ENCODE peak calls at places on chromosomes 6 and 20, in nine cellular contexts. C is H9, K is activated B cell treated with CpG ODN at 0.5 μM for 24 hours, S is brain microvascular endothelial cell, P is prostate gland, I is Calu3, L is B cell, Y is OCI-LY7, R is tibial nerve. D is an unnamed sample.

GRCh38 chr20:22180244-22180643 is 404.1 kb downstream of the FOXA2 start:
- DNase-seq in C (peak), K (no peak), S (no peak), P (no peak), I (no peak), L (no peak), Y (peak), R (no peak), D (no peak)

GRCh38 chr6:92737983-92738382 is 681.4 kb downstream of the EPHA7 start:
- DNase-seq in C (no peak), K (no peak), S (no peak), P (no peak), I (no peak), L (no peak), Y (no peak), R (no peak), D (no peak)

GRCh38 chr20:15882553-15882952 is 690.7 kb downstream of the KIF16B start:
- DNase-seq in C (no peak), K (no peak), S (peak), P (no peak), I (no peak), L (no peak), Y (no peak), R (no peak), D (peak)

GRCh38 chr6:64988148-64988547 is 718.9 kb downstream of the EYS start:
- DNase-seq in C (no peak), K (no peak), S (peak), P (no peak), I (no peak), L (no peak), Y (no peak), R (no peak), D (no peak)

GRCh38 chr6:44049163-44049988 is 77.9 kb downstream of the MRPL14 start:
- DNase-seq in C (no peak), K (no peak), S (no peak), P (peak), I (no peak), L (no peak), Y (no peak), R (no peak), D (no peak)

GRCh38 chr20:13525225-13525940 is 113.3 kb downstream of the TASP1 start:
- DNase-seq in C (no peak), K (no peak), S (peak), P (no peak), I (peak), L (no peak), Y (no peak), R (peak), D (peak)

GRCh38 chr6:28982476-28983266 is 22.4 kb downstream of the ZNF311 start:
- DNase-seq in C (no peak), K (no peak), S (peak), P (peak), I (peak), L (no peak), Y (no peak), R (peak), D (no peak)

GRCh38 chr6:10033223-10033829 is 381.5 kb downstream of the TFAP2A start:
- DNase-seq in C (no peak), K (no peak), S (no peak), P (no peak), I (peak), L (no peak), Y (no peak), R (no peak), D (peak)

GRCh38 chr20:47326718-47327137 is 29.8 kb downstream of the ZMYND8 start:
- DNase-seq in C (no peak), K (no peak), S (peak), P (no peak), I (no peak), L (no peak), Y (no peak), R (no peak), D (no peak)

GRCh38 chr6:166725571-166725970 is 98.5 kb upstream of the RPS6KA2 start:
- DNase-seq in C (no peak), K (no peak), S (no peak), P (no peak), I (no peak), L (no peak), Y (no peak), R (no peak), D (no peak)

GRCh38 chr6:53246924-53247323 is 98.3 kb upstream of the GCM1 start:
- DNase-seq in C (no peak), K (no peak), S (no peak), P (no peak), I (no peak), L (no peak), Y (peak), R (no peak), D (no peak)

GRCh38 chr6:31143148-31143547 is 4.3 kb upstream of the PSORS1C2 start:
- DNase-seq in C (peak), K (no peak), S (peak), P (no peak), I (no peak), L (no peak), Y (no peak), R (peak), D (no peak)

GRCh38 chr6:90131614-90132423 is 164.8 kb downstream of the BACH2 start:
- DNase-seq in C (no peak), K (no peak), S (no peak), P (no peak), I (no peak), L (no peak), Y (no peak), R (peak), D (peak)

DNA sequence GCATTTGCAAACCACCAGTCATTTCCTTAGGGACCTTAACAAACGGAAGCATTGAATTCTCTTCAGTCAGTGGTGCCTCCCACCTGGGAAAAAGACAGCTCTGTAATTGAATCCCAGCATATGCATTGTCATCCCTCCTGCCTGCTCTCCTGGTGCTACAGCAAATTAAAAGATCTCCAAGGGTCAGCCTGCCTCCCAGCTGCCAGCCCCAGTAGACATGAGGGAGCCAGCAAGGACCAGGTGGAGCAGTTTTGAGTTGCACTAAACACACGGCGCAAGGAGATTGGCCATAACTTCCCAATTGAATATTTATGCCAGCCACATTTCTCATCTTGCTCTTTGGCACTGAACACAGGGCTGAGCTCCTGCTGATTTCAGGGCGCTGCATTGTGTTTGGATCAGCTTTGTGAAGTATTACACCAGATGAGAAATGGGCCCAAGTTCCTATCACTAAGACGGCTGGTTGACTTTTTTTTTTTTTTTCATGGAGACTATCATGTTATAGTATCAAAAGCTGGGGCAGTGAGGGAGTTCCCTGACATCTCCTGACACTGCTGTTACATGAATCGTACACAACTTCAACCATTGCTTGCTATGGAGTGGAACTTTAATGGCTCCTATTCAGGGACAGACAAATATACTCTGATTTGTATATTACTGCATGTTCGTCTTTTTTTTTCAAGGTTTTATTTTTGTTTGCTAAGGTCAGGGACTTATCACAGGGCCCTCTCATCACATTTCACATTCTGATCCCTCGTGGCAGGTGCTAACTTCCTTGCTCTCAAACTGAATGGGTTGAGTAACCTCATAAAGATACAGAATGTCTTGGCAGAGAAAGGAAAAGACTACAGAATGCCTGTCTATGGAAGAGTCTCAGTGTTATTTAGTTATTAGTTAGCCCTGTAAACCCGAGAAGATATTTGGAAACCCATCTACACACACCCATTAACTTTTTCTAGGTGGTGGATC is 191.1 kb downstream of the EYA4 start:
- DNase-seq in C (peak), K (no peak), S (no peak), P (no peak), I (no peak), L (no peak), Y (no peak), R (no peak), D (no peak)
- TF ChIP-seq CTCF in C (no peak), K (no peak), S (no peak), P (no peak), I (no peak), L (no peak), Y (no peak), R (no peak), D (no peak)

GRCh38 chr20:45629496-45630100 is at the start of gene WFDC10A:
- DNase-seq in C (peak), K (no peak), S (peak), P (no peak), I (peak), L (peak), Y (peak), R (peak), D (no peak)
- TF ChIP-seq CTCF in C (peak), K (peak), S (peak), P (no peak), I (peak), L (peak), Y (peak), R (peak), D (peak)

GRCh38 chr6:125273965-125274364 is 27.8 kb downstream of the HDDC2 start:
- DNase-seq in C (no peak), K (no peak), S (peak), P (no peak), I (peak), L (no peak), Y (no peak), R (no peak), D (no peak)
- TF ChIP-seq CTCF in C (no peak), K (no peak), S (no peak), P (no peak), I (no peak), L (no peak), Y (no peak), R (no peak), D (no peak)

DNA sequence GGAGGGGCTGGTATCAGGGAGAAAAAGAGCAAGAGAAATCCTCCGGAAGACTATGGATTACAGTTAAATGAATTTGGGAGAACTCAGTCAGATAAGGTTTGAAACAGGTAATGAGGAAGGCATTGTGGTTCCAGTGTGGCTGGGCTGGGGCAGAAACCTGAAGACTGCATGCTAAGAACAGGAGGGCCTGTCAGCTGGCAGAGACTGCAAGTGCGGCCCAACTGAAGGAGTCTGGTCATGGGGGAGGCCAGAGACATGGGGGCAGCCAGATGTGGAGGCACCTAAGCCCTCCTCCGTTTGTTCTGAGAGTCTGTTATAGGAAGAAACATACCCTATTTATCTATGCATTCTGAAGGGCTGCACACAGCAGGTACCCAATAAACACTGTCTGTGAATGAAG is 16.6 kb downstream of the TFB1M start:
- DNase-seq in C (no peak), K (no peak), S (no peak), P (no peak), I (no peak), L (no peak), Y (no peak), R (no peak), D (no peak)
- TF ChIP-seq CTCF in C (no peak), K (no peak), S (no peak), P (no peak), I (no peak), L (no peak), Y (no peak), R (no peak), D (no peak)

GRCh38 chr20:62208805-62209755 is 11.0 kb downstream of the HRH3 start:
- DNase-seq in C (peak), K (no peak), S (no peak), P (no peak), I (peak), L (no peak), Y (no peak), R (no peak), D (no peak)
- TF ChIP-seq CTCF in C (peak), K (no peak), S (peak), P (no peak), I (peak), L (no peak), Y (peak), R (no peak), D (no peak)